ENCODE peak calls at places on chromosomes 11 and 22, in eight cellular contexts. W is fibroblast of lung; M is lower lobe of right lung; J is CD8-positive, alpha-beta T cell; U is left lung; R is ovary; S is RWPE1; C is cardiac fibroblast. T is an unnamed sample.

GRCh38 chr22:32482708-32483107 is 8.1 kb downstream of the FBXO7 start:
- DNase-seq in W (no peak), M (no peak), J (no peak), U (no peak), R (no peak), S (no peak), C (no peak), T (no peak)

GRCh38 chr11:1936781-1937615 is 10.1 kb upstream of the MRPL23 start:
- DNase-seq in W (no peak), M (peak), J (no peak), U (peak), R (no peak), S (no peak), C (no peak), T (no peak)

GRCh38 chr22:22705328-22706100 is 61.1 kb downstream of the GGTLC2 start:
- DNase-seq in W (no peak), M (no peak), J (no peak), U (no peak), R (no peak), S (no peak), C (no peak), T (no peak)

GRCh38 chr11:97761175-97761574 is 1259.6 kb upstream of the CNTN5 start:
- DNase-seq in W (no peak), M (no peak), J (no peak), U (no peak), R (no peak), S (no peak), C (no peak), T (no peak)

GRCh38 chr11:13663631-13664071 is 4.8 kb upstream of the FAR1 start:
- DNase-seq in W (peak), M (no peak), J (no peak), U (no peak), R (no peak), S (peak), C (peak), T (no peak)

GRCh38 chr11:43327987-43328386 is 16.2 kb downstream of the API5 start:
- DNase-seq in W (peak), M (no peak), J (no peak), U (no peak), R (no peak), S (peak), C (peak), T (peak)

GRCh38 chr22:49659924-49660315 is 167.8 kb downstream of the BRD1 start:
- DNase-seq in W (no peak), M (peak), J (no peak), U (peak), R (no peak), S (no peak), C (no peak), T (no peak)

GRCh38 chr11:116879789-116880402 is 42.5 kb upstream of the APOA1 start:
- DNase-seq in W (peak), M (no peak), J (peak), U (no peak), R (no peak), S (peak), C (peak), T (no peak)

GRCh38 chr11:129694538-129694937 is 121.1 kb upstream of the TMEM45B start:
- DNase-seq in W (no peak), M (no peak), J (no peak), U (no peak), R (no peak), S (no peak), C (no peak), T (no peak)
- TF ChIP-seq CTCF in W (no peak), M (no peak), J (no peak), U (no peak), R (no peak), S (no peak), C (no peak), T (no peak)

GRCh38 chr11:102589047-102589459 is 36.1 kb downstream of the MMP20 start:
- DNase-seq in W (no peak), M (no peak), J (no peak), U (no peak), R (no peak), S (no peak), C (no peak), T (no peak)

GRCh38 chr11:102590646-102591045 is 34.5 kb downstream of the MMP20 start:
- DNase-seq in W (no peak), M (no peak), J (no peak), U (no peak), R (no peak), S (no peak), C (no peak), T (no peak)

GRCh38 chr11:102591160-102591718 is 33.9 kb downstream of the MMP20 start:
- DNase-seq in W (no peak), M (no peak), J (no peak), U (no peak), R (no peak), S (no peak), C (no peak), T (no peak)

GRCh38 chr11:102596578-102596977 is 28.6 kb downstream of the MMP20 start:
- DNase-seq in W (no peak), M (no peak), J (no peak), U (no peak), R (no peak), S (no peak), C (no peak), T (no peak)

GRCh38 chr11:102592634-102593581 is 32.2 kb downstream of the MMP20 start:
- DNase-seq in W (peak), M (no peak), J (no peak), U (no peak), R (no peak), S (peak), C (peak), T (no peak)
- TF ChIP-seq CTCF in W (peak), M (peak), J (no peak), U (peak), R (no peak), S (peak), C (peak), T (peak)

DNA sequence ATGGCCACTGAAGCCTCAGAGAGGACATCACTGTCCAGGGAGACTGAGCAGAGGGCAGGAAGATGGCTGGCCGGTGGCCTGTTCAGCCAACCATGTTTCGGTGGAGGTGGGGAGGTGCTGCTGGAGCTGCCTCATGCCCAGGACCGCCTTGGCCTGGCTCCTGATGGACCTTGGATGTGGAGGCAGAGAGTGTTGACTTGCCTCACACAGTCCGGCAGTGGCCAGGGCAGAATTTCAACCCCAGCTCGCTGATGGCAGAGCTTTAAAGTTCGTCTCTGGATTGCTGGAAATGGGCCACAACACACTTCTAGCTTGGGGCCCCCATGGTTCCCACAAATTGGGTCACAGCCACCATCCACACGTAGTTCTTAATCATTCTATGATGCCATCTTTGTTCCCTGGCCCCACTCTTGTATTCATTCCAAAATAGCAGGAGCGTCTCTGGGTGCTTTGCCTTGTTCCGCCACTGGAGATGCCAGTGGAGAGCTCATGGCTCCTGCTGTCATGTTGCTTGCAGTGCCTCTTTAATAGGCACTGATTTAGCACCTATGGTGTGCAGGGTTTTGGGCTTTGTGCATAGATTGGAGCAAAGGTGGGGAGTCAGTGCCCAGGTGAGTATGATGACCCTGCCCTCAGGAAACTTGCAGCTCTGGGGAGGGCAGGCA is 5.6 kb downstream of the MAPK8IP1 start:
- DNase-seq in W (no peak), M (no peak), J (no peak), U (peak), R (no peak), S (no peak), C (no peak), T (no peak)
- TF ChIP-seq CTCF in W (no peak), M (no peak), J (no peak), U (no peak), R (no peak), S (no peak), C (no peak), T (no peak)

DNA sequence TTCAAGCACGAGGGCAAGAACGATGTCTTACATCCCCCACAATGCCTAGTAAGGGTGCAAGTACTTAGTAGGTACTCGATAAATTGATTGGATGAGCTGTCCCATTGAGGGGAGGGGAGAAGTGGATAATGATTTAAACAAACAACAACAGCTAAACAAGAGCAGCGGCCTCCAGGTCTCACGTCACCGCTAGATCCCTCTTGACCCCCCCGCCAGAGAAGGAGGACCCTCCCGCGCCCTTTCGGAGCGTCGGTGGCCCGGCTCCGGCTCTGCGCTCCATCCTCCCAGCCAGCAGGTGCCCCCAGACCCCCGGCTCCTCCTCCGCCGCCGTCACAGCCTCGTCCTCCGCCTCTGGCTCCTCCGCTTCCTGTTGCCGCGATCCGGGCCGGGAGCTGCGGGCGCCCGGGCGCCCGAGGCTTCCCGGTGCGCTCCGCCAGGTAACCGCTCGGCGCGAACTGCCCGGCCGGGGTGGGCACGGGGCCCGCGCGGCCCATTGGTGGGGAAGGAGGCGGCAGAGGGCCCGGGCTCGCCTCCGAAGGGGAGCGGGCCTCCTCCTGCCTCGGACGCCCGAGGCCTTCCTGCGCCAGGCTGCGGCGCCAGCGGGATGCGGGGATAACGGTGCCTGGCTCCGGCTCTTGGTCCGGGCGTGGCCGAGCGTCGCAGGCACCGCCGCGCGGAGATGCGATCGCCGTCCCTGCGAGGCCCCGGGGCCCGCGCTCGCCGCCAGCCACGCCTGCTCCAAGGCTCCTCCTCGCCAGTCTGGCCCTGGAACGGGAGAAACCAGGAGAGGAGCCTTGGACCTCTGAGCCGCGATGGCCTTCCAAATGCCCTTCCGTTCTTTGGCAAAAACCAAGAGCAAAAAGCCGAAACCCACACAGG is at the start of gene TLCD5:
- DNase-seq in W (peak), M (peak), J (peak), U (peak), R (peak), S (no peak), C (peak), T (no peak)
- TF ChIP-seq CTCF in W (peak), M (no peak), J (no peak), U (no peak), R (no peak), S (peak), C (peak), T (peak)

DNA sequence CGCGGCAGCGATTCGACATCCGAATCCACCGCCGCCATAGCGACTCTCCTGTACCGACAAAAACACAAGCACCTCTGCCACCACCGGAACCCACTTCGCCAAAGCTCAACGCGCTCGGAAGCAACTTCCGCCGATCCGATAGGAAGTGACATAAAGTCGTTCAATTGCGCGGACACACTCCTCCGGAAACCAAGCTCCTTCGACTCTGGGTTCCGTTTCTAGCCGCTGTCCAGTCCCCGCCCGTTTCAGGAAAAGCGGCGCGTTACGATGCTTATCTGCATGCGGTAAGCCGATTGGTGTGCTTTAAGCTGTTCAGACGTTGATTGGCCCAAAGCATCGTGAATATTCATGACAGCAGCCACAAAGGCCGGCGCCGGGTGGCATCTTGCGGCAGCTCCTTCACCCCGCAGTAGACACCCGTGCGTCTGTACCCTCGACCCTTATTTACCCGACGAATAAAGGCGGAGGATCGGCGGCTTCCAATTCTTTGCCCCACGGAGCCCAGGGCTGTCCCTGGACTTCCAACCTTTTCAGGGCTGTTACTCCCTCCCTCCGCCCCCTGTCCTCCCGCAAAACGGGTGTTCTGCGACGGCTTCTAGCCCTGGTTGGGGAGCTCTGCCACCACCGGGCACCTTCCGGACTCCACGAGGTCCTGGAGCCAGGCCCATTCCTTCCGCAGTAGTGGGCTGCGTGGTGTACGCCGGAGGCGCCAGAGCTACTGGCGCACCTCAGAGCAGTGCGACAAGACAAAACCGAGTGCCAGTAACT is at the start of gene TUT1:
- DNase-seq in W (peak), M (peak), J (peak), U (peak), R (peak), S (peak), C (peak), T (peak)
- TF ChIP-seq CTCF in W (no peak), M (peak), J (no peak), U (no peak), R (no peak), S (no peak), C (no peak), T (no peak)

GRCh38 chr22:21657361-21658118 is 8.3 kb upstream of the PPIL2 start:
- DNase-seq in W (peak), M (peak), J (peak), U (peak), R (peak), S (peak), C (peak), T (no peak)
- TF ChIP-seq CTCF in W (no peak), M (peak), J (peak), U (peak), R (no peak), S (peak), C (no peak), T (peak)

GRCh38 chr22:36409911-36410756 is 22.4 kb upstream of the MYH9 start:
- DNase-seq in W (peak), M (peak), J (peak), U (peak), R (peak), S (peak), C (peak), T (no peak)
- TF ChIP-seq CTCF in W (no peak), M (no peak), J (no peak), U (no peak), R (peak), S (no peak), C (no peak), T (no peak)

DNA sequence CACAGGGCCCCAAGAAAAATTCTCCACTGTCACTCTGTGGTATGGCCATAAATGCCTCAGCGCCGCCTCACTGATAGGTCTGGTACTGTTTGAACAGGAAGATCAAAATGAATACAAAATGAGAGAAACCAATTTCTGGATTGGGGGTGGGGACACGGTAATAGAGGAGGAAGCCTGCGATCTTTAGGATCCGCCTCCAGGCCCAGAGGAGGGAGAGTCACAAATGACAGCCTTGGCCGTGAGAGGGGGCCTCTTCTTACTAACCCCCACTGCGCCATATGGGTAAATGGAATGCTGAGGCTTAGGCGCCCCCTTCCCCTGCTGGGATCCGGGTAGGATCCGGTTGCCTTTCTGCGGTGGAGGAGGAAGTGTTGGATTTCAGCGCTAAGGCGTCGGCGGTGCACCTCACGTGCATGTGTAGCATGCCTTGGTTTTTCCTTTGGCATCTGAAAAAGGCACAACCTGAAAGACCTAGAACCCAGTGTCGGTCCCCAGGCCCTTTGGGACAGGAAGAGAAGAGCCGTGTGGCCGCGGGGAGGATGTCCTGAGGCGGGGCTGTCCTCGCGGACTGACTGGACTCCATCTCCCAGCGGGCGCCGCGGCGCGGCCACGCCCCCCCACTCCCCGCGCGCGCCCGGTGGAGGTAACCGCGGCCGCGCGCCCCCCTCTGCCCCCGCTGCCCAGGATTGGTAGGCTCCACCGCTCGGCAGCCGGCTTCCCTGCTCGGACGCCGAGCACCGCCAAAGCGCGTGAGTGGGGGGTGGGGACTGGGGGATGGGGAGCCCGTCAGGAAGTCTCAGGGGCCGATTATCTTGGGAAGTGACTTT is 718 bp upstream of the MADD start:
- DNase-seq in W (peak), M (peak), J (peak), U (peak), R (peak), S (peak), C (peak), T (peak)
- TF ChIP-seq CTCF in W (peak), M (no peak), J (peak), U (no peak), R (peak), S (peak), C (peak), T (peak)

T was measured in BJ.